ENCODE peak calls at places on chromosomes 4 and X, in eight cellular contexts. One of them, this sample, is unnamed. For H3K4me1, the result is how much of the 10 kb centered on the place peaks cover.

GRCh38 chrX:139932077-139932900 is 564 bp downstream of the ATP11C start:
- DNase-seq in CD4-positive, CD25-positive, alpha-beta regulatory T cell: peak
- DNase-seq in tibial artery: peak
- DNase-seq in esophagus muscularis mucosa: no peak
- DNase-seq in transverse colon: peak
- DNase-seq in DND-41: peak
- DNase-seq in naive thymus-derived CD4-positive, alpha-beta T cell: peak
- DNase-seq in IMR-90: peak
- DNase-seq in this sample: peak

GRCh38 chr4:81896936-81897335 is 425.2 kb upstream of the RASGEF1B start:
- DNase-seq in esophagus muscularis mucosa: no peak
- DNase-seq in CD4-positive, CD25-positive, alpha-beta regulatory T cell: no peak
- DNase-seq in naive thymus-derived CD4-positive, alpha-beta T cell: no peak
- DNase-seq in transverse colon: no peak
- DNase-seq in tibial artery: no peak
- DNase-seq in DND-41: no peak
- DNase-seq in IMR-90: no peak
- DNase-seq in this sample: no peak

GRCh38 chrX:102546818-102547493 is 30.4 kb upstream of the TMSB15A start:
- DNase-seq in transverse colon: no peak
- DNase-seq in naive thymus-derived CD4-positive, alpha-beta T cell: no peak
- DNase-seq in esophagus muscularis mucosa: no peak
- DNase-seq in CD4-positive, CD25-positive, alpha-beta regulatory T cell: no peak
- DNase-seq in IMR-90: no peak
- DNase-seq in DND-41: no peak
- DNase-seq in tibial artery: no peak
- DNase-seq in this sample: no peak

GRCh38 chr4:16496501-16496900 is 270.2 kb upstream of the TAPT1 start:
- DNase-seq in tibial artery: no peak
- DNase-seq in transverse colon: no peak
- DNase-seq in DND-41: no peak
- DNase-seq in CD4-positive, CD25-positive, alpha-beta regulatory T cell: no peak
- DNase-seq in IMR-90: peak
- DNase-seq in naive thymus-derived CD4-positive, alpha-beta T cell: no peak
- DNase-seq in esophagus muscularis mucosa: no peak
- DNase-seq in this sample: no peak

GRCh38 chr4:187999406-187999932 is 3.9 kb downstream of the ZFP42 start:
- DNase-seq in esophagus muscularis mucosa: no peak
- DNase-seq in DND-41: no peak
- DNase-seq in CD4-positive, CD25-positive, alpha-beta regulatory T cell: no peak
- DNase-seq in naive thymus-derived CD4-positive, alpha-beta T cell: no peak
- DNase-seq in IMR-90: peak
- DNase-seq in tibial artery: no peak
- DNase-seq in transverse colon: no peak
- DNase-seq in this sample: no peak

GRCh38 chrX:153643431-153644351 is 3.3 kb upstream of the DUSP9 start:
- DNase-seq in transverse colon: no peak
- DNase-seq in tibial artery: no peak
- DNase-seq in naive thymus-derived CD4-positive, alpha-beta T cell: no peak
- DNase-seq in DND-41: no peak
- DNase-seq in IMR-90: no peak
- DNase-seq in CD4-positive, CD25-positive, alpha-beta regulatory T cell: no peak
- DNase-seq in esophagus muscularis mucosa: no peak
- DNase-seq in this sample: no peak

GRCh38 chrX:111649641-111650040 is 31.3 kb upstream of the ALG13 start:
- DNase-seq in tibial artery: no peak
- DNase-seq in IMR-90: no peak
- DNase-seq in esophagus muscularis mucosa: no peak
- DNase-seq in naive thymus-derived CD4-positive, alpha-beta T cell: no peak
- DNase-seq in transverse colon: no peak
- DNase-seq in CD4-positive, CD25-positive, alpha-beta regulatory T cell: no peak
- DNase-seq in DND-41: no peak
- DNase-seq in this sample: no peak

GRCh38 chr4:6427439-6428090 is 44.8 kb downstream of the PPP2R2C start:
- DNase-seq in naive thymus-derived CD4-positive, alpha-beta T cell: no peak
- DNase-seq in CD4-positive, CD25-positive, alpha-beta regulatory T cell: no peak
- DNase-seq in IMR-90: no peak
- DNase-seq in transverse colon: no peak
- DNase-seq in DND-41: no peak
- DNase-seq in tibial artery: no peak
- DNase-seq in esophagus muscularis mucosa: no peak
- DNase-seq in this sample: no peak

GRCh38 chr4:156909010-156909409 is 62.6 kb downstream of the PDGFC start:
- DNase-seq in DND-41: no peak
- DNase-seq in IMR-90: no peak
- DNase-seq in transverse colon: no peak
- DNase-seq in esophagus muscularis mucosa: no peak
- DNase-seq in naive thymus-derived CD4-positive, alpha-beta T cell: no peak
- DNase-seq in CD4-positive, CD25-positive, alpha-beta regulatory T cell: no peak
- DNase-seq in tibial artery: no peak
- DNase-seq in this sample: no peak

GRCh38 chr4:38275331-38275821 is 315.2 kb downstream of the PTTG2 start:
- DNase-seq in IMR-90: no peak
- DNase-seq in transverse colon: no peak
- DNase-seq in CD4-positive, CD25-positive, alpha-beta regulatory T cell: no peak
- DNase-seq in esophagus muscularis mucosa: no peak
- DNase-seq in tibial artery: no peak
- DNase-seq in naive thymus-derived CD4-positive, alpha-beta T cell: no peak
- DNase-seq in DND-41: no peak
- DNase-seq in this sample: peak

GRCh38 chr4:165761968-165762367 is 111.1 kb upstream of the TLL1 start:
- DNase-seq in transverse colon: no peak
- DNase-seq in IMR-90: no peak
- DNase-seq in tibial artery: no peak
- DNase-seq in DND-41: no peak
- DNase-seq in CD4-positive, CD25-positive, alpha-beta regulatory T cell: no peak
- DNase-seq in esophagus muscularis mucosa: no peak
- DNase-seq in naive thymus-derived CD4-positive, alpha-beta T cell: no peak
- DNase-seq in this sample: no peak

GRCh38 chrX:65744965-65745364 is 77.5 kb downstream of the MSN start:
- DNase-seq in IMR-90: peak
- DNase-seq in tibial artery: no peak
- DNase-seq in transverse colon: no peak
- DNase-seq in esophagus muscularis mucosa: no peak
- DNase-seq in naive thymus-derived CD4-positive, alpha-beta T cell: no peak
- DNase-seq in DND-41: no peak
- DNase-seq in CD4-positive, CD25-positive, alpha-beta regulatory T cell: no peak
- DNase-seq in this sample: no peak

GRCh38 chrX:31397119-31397518 is 325.3 kb upstream of the FTHL17 start:
- DNase-seq in DND-41: no peak
- DNase-seq in tibial artery: no peak
- DNase-seq in esophagus muscularis mucosa: no peak
- DNase-seq in CD4-positive, CD25-positive, alpha-beta regulatory T cell: no peak
- DNase-seq in naive thymus-derived CD4-positive, alpha-beta T cell: no peak
- DNase-seq in transverse colon: no peak
- DNase-seq in IMR-90: peak
- DNase-seq in this sample: no peak

GRCh38 chr4:8376361-8377102 is 64.0 kb downstream of the ACOX3 start:
- DNase-seq in esophagus muscularis mucosa: no peak
- DNase-seq in tibial artery: no peak
- DNase-seq in DND-41: no peak
- DNase-seq in naive thymus-derived CD4-positive, alpha-beta T cell: no peak
- DNase-seq in IMR-90: no peak
- DNase-seq in transverse colon: no peak
- DNase-seq in CD4-positive, CD25-positive, alpha-beta regulatory T cell: no peak
- DNase-seq in this sample: no peak

GRCh38 chrX:13076176-13076956 is 31.9 kb upstream of the FAM9C start:
- DNase-seq in IMR-90: peak
- DNase-seq in DND-41: no peak
- DNase-seq in transverse colon: no peak
- DNase-seq in esophagus muscularis mucosa: no peak
- DNase-seq in CD4-positive, CD25-positive, alpha-beta regulatory T cell: no peak
- DNase-seq in naive thymus-derived CD4-positive, alpha-beta T cell: no peak
- DNase-seq in tibial artery: no peak
- DNase-seq in this sample: no peak
- H3K27ac ChIP-seq in IMR-90: no peak
- H3K27ac ChIP-seq in DND-41: no peak
- H3K27ac ChIP-seq in transverse colon: peak
- H3K27ac ChIP-seq in esophagus muscularis mucosa: peak
- H3K27ac ChIP-seq in CD4-positive, CD25-positive, alpha-beta regulatory T cell: peak
- H3K27ac ChIP-seq in naive thymus-derived CD4-positive, alpha-beta T cell: peak
- H3K27ac ChIP-seq in tibial artery: peak
- H3K27ac ChIP-seq in this sample: no peak

DNA sequence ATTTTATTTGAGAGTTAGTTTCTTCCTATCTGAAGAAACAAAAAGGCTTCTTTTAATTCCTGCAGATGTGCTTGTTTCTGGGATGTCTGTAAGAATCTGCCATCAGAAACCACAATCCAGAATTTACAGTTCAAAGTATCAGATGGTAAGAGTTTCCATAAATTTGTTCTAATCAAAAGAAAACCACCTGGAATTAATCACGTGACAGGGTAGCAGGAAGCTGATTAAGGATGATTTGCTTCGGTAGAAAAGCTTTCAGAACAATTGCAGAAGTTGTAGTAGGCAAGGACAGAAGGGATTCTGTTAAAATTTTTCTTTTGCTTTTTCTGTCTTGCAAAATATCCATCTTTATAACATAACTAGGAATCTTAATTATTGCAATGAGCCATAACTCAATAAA is 1975.1 kb upstream of the AGA start:
- DNase-seq in DND-41: no peak
- DNase-seq in IMR-90: no peak
- DNase-seq in esophagus muscularis mucosa: no peak
- DNase-seq in transverse colon: no peak
- DNase-seq in CD4-positive, CD25-positive, alpha-beta regulatory T cell: no peak
- DNase-seq in naive thymus-derived CD4-positive, alpha-beta T cell: no peak
- DNase-seq in tibial artery: no peak
- DNase-seq in this sample: no peak
- H3K4me1 ChIP-seq in DND-41: under half
- H3K4me1 ChIP-seq in IMR-90: under half
- H3K4me1 ChIP-seq in esophagus muscularis mucosa: under half
- H3K4me1 ChIP-seq in transverse colon: under half
- H3K4me1 ChIP-seq in CD4-positive, CD25-positive, alpha-beta regulatory T cell: under half
- H3K4me1 ChIP-seq in naive thymus-derived CD4-positive, alpha-beta T cell: under half
- H3K4me1 ChIP-seq in tibial artery: under half
- H3K4me1 ChIP-seq in this sample: under half

GRCh38 chr4:186981161-186981560 is 257.5 kb upstream of the FAT1 start:
- DNase-seq in CD4-positive, CD25-positive, alpha-beta regulatory T cell: no peak
- DNase-seq in tibial artery: no peak
- DNase-seq in naive thymus-derived CD4-positive, alpha-beta T cell: no peak
- DNase-seq in DND-41: no peak
- DNase-seq in transverse colon: no peak
- DNase-seq in IMR-90: peak
- DNase-seq in esophagus muscularis mucosa: no peak
- DNase-seq in this sample: no peak

GRCh38 chr4:186982160-186982559 is 258.5 kb upstream of the FAT1 start:
- DNase-seq in CD4-positive, CD25-positive, alpha-beta regulatory T cell: no peak
- DNase-seq in tibial artery: no peak
- DNase-seq in esophagus muscularis mucosa: no peak
- DNase-seq in DND-41: no peak
- DNase-seq in IMR-90: no peak
- DNase-seq in transverse colon: no peak
- DNase-seq in naive thymus-derived CD4-positive, alpha-beta T cell: no peak
- DNase-seq in this sample: no peak

DNA sequence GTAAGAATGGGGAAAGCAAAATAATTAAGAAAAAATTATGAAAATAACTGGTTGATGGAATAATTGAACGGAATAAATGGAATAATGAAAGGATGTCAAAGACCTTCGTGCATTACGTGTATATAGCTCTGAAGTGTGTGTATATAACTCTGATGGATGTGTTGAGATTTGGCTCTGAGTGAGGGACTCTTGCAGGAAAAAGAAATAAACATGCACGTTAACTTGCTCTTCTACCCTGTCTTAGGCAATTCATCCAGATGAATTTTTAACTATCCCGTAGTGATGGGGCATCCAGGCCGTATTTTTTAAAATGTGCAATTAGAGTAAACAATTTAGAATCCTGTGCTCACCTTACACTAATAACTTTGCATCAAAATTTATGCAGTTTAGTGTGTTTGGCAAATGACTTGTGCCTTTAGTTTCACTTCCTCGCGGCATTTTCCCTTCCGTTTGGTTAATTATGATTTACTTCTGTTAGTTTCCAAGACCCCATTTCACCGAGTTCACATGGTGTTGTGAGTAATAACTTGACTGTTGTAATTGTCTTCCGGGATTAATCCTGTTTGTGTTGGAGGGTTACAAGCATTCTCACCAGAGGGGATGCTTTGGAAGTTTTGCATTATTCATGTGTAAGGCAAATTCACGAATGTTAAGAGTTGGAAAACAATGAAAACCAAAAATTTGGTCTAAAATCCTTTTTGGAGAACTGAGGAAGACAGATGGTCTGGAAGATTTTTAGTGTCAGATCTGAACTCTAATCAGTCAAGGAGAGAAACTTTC is 256.5 kb upstream of the FAT1 start:
- DNase-seq in CD4-positive, CD25-positive, alpha-beta regulatory T cell: no peak
- DNase-seq in esophagus muscularis mucosa: no peak
- DNase-seq in tibial artery: no peak
- DNase-seq in IMR-90: peak
- DNase-seq in transverse colon: no peak
- DNase-seq in naive thymus-derived CD4-positive, alpha-beta T cell: no peak
- DNase-seq in DND-41: no peak
- DNase-seq in this sample: no peak
- H3K27ac ChIP-seq in CD4-positive, CD25-positive, alpha-beta regulatory T cell: no peak
- H3K27ac ChIP-seq in esophagus muscularis mucosa: no peak
- H3K27ac ChIP-seq in tibial artery: no peak
- H3K27ac ChIP-seq in IMR-90: no peak
- H3K27ac ChIP-seq in transverse colon: no peak
- H3K27ac ChIP-seq in naive thymus-derived CD4-positive, alpha-beta T cell: no peak
- H3K27ac ChIP-seq in DND-41: no peak
- H3K27ac ChIP-seq in this sample: no peak

GRCh38 chr4:153533387-153533786 is 67.2 kb downstream of the TMEM131L start:
- DNase-seq in naive thymus-derived CD4-positive, alpha-beta T cell: no peak
- DNase-seq in IMR-90: no peak
- DNase-seq in DND-41: no peak
- DNase-seq in esophagus muscularis mucosa: peak
- DNase-seq in tibial artery: no peak
- DNase-seq in transverse colon: no peak
- DNase-seq in CD4-positive, CD25-positive, alpha-beta regulatory T cell: no peak
- DNase-seq in this sample: no peak

GRCh38 chr4:153538408-153539057 is 72.4 kb downstream of the TMEM131L start:
- DNase-seq in DND-41: no peak
- DNase-seq in esophagus muscularis mucosa: peak
- DNase-seq in IMR-90: peak
- DNase-seq in CD4-positive, CD25-positive, alpha-beta regulatory T cell: no peak
- DNase-seq in naive thymus-derived CD4-positive, alpha-beta T cell: no peak
- DNase-seq in tibial artery: peak
- DNase-seq in transverse colon: no peak
- DNase-seq in this sample: no peak

GRCh38 chr4:153534792-153535629 is 68.9 kb downstream of the TMEM131L start:
- DNase-seq in transverse colon: no peak
- DNase-seq in CD4-positive, CD25-positive, alpha-beta regulatory T cell: no peak
- DNase-seq in DND-41: no peak
- DNase-seq in esophagus muscularis mucosa: peak
- DNase-seq in tibial artery: no peak
- DNase-seq in IMR-90: no peak
- DNase-seq in naive thymus-derived CD4-positive, alpha-beta T cell: no peak
- DNase-seq in this sample: no peak

GRCh38 chr4:153537493-153537960 is 71.4 kb downstream of the TMEM131L start:
- DNase-seq in naive thymus-derived CD4-positive, alpha-beta T cell: no peak
- DNase-seq in IMR-90: no peak
- DNase-seq in esophagus muscularis mucosa: peak
- DNase-seq in transverse colon: no peak
- DNase-seq in tibial artery: no peak
- DNase-seq in CD4-positive, CD25-positive, alpha-beta regulatory T cell: no peak
- DNase-seq in DND-41: no peak
- DNase-seq in this sample: no peak

GRCh38 chr4:153535735-153536494 is 69.8 kb downstream of the TMEM131L start:
- DNase-seq in esophagus muscularis mucosa: peak
- DNase-seq in naive thymus-derived CD4-positive, alpha-beta T cell: no peak
- DNase-seq in IMR-90: peak
- DNase-seq in transverse colon: no peak
- DNase-seq in tibial artery: no peak
- DNase-seq in CD4-positive, CD25-positive, alpha-beta regulatory T cell: no peak
- DNase-seq in DND-41: no peak
- DNase-seq in this sample: no peak
- H3K4me1 ChIP-seq in esophagus muscularis mucosa: half or more
- H3K4me1 ChIP-seq in naive thymus-derived CD4-positive, alpha-beta T cell: under half
- H3K4me1 ChIP-seq in IMR-90: under half
- H3K4me1 ChIP-seq in transverse colon: under half
- H3K4me1 ChIP-seq in tibial artery: half or more
- H3K4me1 ChIP-seq in CD4-positive, CD25-positive, alpha-beta regulatory T cell: half or more
- H3K4me1 ChIP-seq in DND-41: under half
- H3K4me1 ChIP-seq in this sample: under half

GRCh38 chrX:130896026-130896425 is 7.0 kb downstream of the ENOX2 start:
- DNase-seq in CD4-positive, CD25-positive, alpha-beta regulatory T cell: no peak
- DNase-seq in esophagus muscularis mucosa: no peak
- DNase-seq in tibial artery: no peak
- DNase-seq in naive thymus-derived CD4-positive, alpha-beta T cell: no peak
- DNase-seq in IMR-90: peak
- DNase-seq in transverse colon: no peak
- DNase-seq in DND-41: no peak
- DNase-seq in this sample: no peak
- H3K27ac ChIP-seq in CD4-positive, CD25-positive, alpha-beta regulatory T cell: no peak
- H3K27ac ChIP-seq in esophagus muscularis mucosa: peak
- H3K27ac ChIP-seq in tibial artery: peak
- H3K27ac ChIP-seq in naive thymus-derived CD4-positive, alpha-beta T cell: no peak
- H3K27ac ChIP-seq in IMR-90: peak
- H3K27ac ChIP-seq in transverse colon: no peak
- H3K27ac ChIP-seq in DND-41: no peak
- H3K27ac ChIP-seq in this sample: no peak